ENCODE peak calls at places on chromosomes 13 and 19, in six cellular contexts. J, G, Y, C, O and Q are unnamed samples.

GRCh38 chr13:32617112-32617511 is 30.9 kb downstream of the PDS5B start:
- DNase-seq in Y (no peak), O (no peak), C (no peak), G (no peak), J (no peak), Q (no peak)

GRCh38 chr13:45512148-45512498 is 47.4 kb downstream of the COG3 start:
- DNase-seq in G (peak; percentile 11), J (no peak), C (peak; percentile 75), O (no peak), Y (no peak), Q (no peak)

GRCh38 chr13:28626266-28626665 is 32.7 kb upstream of the POMP start:
- DNase-seq in O (no peak), G (no peak), C (no peak), J (no peak), Y (no peak), Q (no peak)

GRCh38 chr13:21399741-21400140 is 59.4 kb downstream of the ZDHHC20 start:
- DNase-seq in G (peak; percentile 64), Y (peak; percentile 9), C (peak; percentile 28), O (no peak), J (no peak), Q (no peak)

GRCh38 chr19:45615795-45616708 is 14.0 kb upstream of the GPR4 start:
- DNase-seq in J (peak; percentile 93), O (peak; percentile 97), Y (peak; percentile 69), G (peak; percentile 91), C (peak; percentile 93), Q (peak; percentile 79)

GRCh38 chr13:79457948-79458347 is 23.0 kb upstream of the NDFIP2 start:
- DNase-seq in J (no peak), O (no peak), Y (no peak), C (peak; percentile 92), G (peak; percentile 85), Q (no peak)

GRCh38 chr19:13974073-13974472 is 21.8 kb downstream of the DCAF15 start:
- DNase-seq in Y (peak; percentile 59), G (peak; percentile 24), C (peak; percentile 41), J (no peak), O (no peak), Q (no peak)

GRCh38 chr13:43261018-43261417 is 237.6 kb downstream of the DNAJC15 start:
- DNase-seq in G (peak; percentile 86), O (no peak), J (no peak), C (peak; percentile 72), Y (peak; percentile 62), Q (no peak)

GRCh38 chr19:16519230-16519687 is 23.0 kb downstream of the CHERP start:
- DNase-seq in G (no peak), J (no peak), C (no peak), O (no peak), Y (no peak), Q (no peak)

GRCh38 chr19:10773969-10774368 is 56.1 kb downstream of the DNM2 start:
- DNase-seq in C (no peak), O (no peak), G (no peak), Y (no peak), J (no peak), Q (no peak)

GRCh38 chr19:572891-573825 is 762 bp downstream of the BSG start:
- DNase-seq in O (no peak), C (peak; percentile 80), G (peak; percentile 62), Y (no peak), J (peak; percentile 90), Q (no peak)

GRCh38 chr19:29193116-29193515 is 19.8 kb downstream of the UQCRFS1 start:
- DNase-seq in J (no peak), Y (no peak), C (no peak), G (no peak), O (no peak), Q (no peak)

GRCh38 chr13:100666124-100666523 is 8.5 kb downstream of the TMTC4 start:
- DNase-seq in G (no peak), O (no peak), Y (no peak), C (no peak), J (no peak), Q (no peak)

GRCh38 chr13:104315606-104316005 is 1249.4 kb upstream of the SLC10A2 start:
- DNase-seq in Y (peak; percentile 96), O (no peak), J (no peak), G (peak; percentile 69), C (peak; percentile 88), Q (no peak)

GRCh38 chr19:35715981-35716734 is 1.6 kb upstream of the KMT2B start:
- DNase-seq in J (peak; percentile 90), C (no peak), O (no peak), G (peak; percentile 58), Y (no peak), Q (peak; percentile 63)

GRCh38 chr13:47159853-47160550 is 263.1 kb upstream of the HTR2A start:
- DNase-seq in G (no peak), Y (no peak), C (no peak), J (peak; percentile 55), O (no peak), Q (no peak)